ENCODE peak calls at places on chromosomes 13 and 19, in six cellular contexts. X is transverse colon; M is tibial nerve; W is mesendoderm; F is effector memory CD4-positive, alpha-beta T cell; O is dorsolateral prefrontal cortex. U is an unnamed sample. For H3K27me3, the result is how much of the 10 kb centered on the place peaks cover.

GRCh38 chr19:3471954-3472655 is 8.2 kb downstream of the SMIM24 start:
- DNase-seq in M (no peak), W (no peak), O (no peak), F (no peak), X (peak), U (peak)

GRCh38 chr19:20964798-20965197 is 41.7 kb downstream of the ZNF85 start:
- DNase-seq in F (no peak), M (no peak), W (peak), O (no peak), X (no peak), U (no peak)

GRCh38 chr19:48510421-48511268 is 990 bp downstream of the LMTK3 start:
- DNase-seq in O (peak), M (peak), F (peak), X (peak), W (peak), U (peak)

GRCh38 chr19:17510220-17510993 is 1.0 kb upstream of the PGLS start:
- DNase-seq in W (no peak), X (no peak), F (no peak), M (no peak), O (no peak), U (no peak)

GRCh38 chr13:113849981-113850721 is 13.7 kb downstream of the GAS6 start:
- DNase-seq in O (peak), X (no peak), M (no peak), W (no peak), F (no peak), U (peak)

GRCh38 chr19:4319067-4319718 is 14.8 kb downstream of the FSD1 start:
- DNase-seq in W (no peak), O (no peak), X (no peak), M (no peak), F (no peak), U (no peak)

GRCh38 chr19:29278716-29279115 is 65.8 kb upstream of the UQCRFS1 start:
- DNase-seq in F (no peak), X (no peak), M (no peak), W (no peak), O (no peak), U (no peak)

GRCh38 chr13:98925949-98926348 is 51.9 kb downstream of the DOCK9 start:
- DNase-seq in M (no peak), O (no peak), W (peak), X (no peak), F (no peak), U (no peak)

GRCh38 chr13:52463526-52463925 is 8.2 kb downstream of the CKAP2 start:
- DNase-seq in W (no peak), X (no peak), O (no peak), M (no peak), F (no peak), U (no peak)

GRCh38 chr19:53507523-53508442 is 30.2 kb upstream of the ZNF331 start:
- DNase-seq in F (no peak), X (no peak), O (no peak), W (no peak), M (no peak), U (no peak)

GRCh38 chr13:38979891-38980627 is 10.6 kb downstream of the STOML3 start:
- DNase-seq in O (peak), M (peak), X (peak), F (no peak), W (no peak), U (no peak)

GRCh38 chr13:36130542-36131214 is 504 bp downstream of the DCLK1 start:
- DNase-seq in W (peak), O (peak), M (no peak), X (no peak), F (no peak), U (no peak)

GRCh38 chr13:37647038-37647650 is 48.6 kb upstream of the POSTN start:
- DNase-seq in X (no peak), W (peak), M (no peak), O (no peak), F (no peak), U (no peak)

GRCh38 chr19:57667220-57667619 is 1.5 kb upstream of the ZSCAN4 start:
- DNase-seq in M (no peak), F (no peak), W (no peak), X (no peak), O (no peak), U (no peak)

GRCh38 chr19:46442808-46443450 is 14.2 kb upstream of the PNMA8C start:
- DNase-seq in F (no peak), X (no peak), W (no peak), O (peak), M (no peak), U (no peak)

GRCh38 chr13:110581489-110582185 is 20.1 kb upstream of the RAB20 start:
- DNase-seq in X (no peak), O (no peak), M (no peak), W (no peak), F (no peak), U (no peak)

GRCh38 chr13:63435668-63436275 is 2020.1 kb upstream of the PCDH20 start:
- DNase-seq in M (no peak), W (peak), F (no peak), O (no peak), X (no peak), U (no peak)

GRCh38 chr13:24064258-24064860 is 96.2 kb upstream of the SPATA13 start:
- DNase-seq in M (no peak), W (no peak), X (no peak), O (no peak), F (no peak), U (no peak)

GRCh38 chr19:23318143-23318542 is 67.9 kb upstream of the ZNF724 start:
- DNase-seq in F (no peak), M (no peak), W (no peak), O (no peak), X (no peak), U (no peak)

GRCh38 chr13:33746867-33747266 is 71.1 kb upstream of the RFC3 start:
- DNase-seq in X (no peak), O (no peak), M (no peak), F (no peak), W (no peak), U (no peak)

GRCh38 chr13:75764251-75764650 is 128.1 kb downstream of the LMO7 start:
- DNase-seq in W (no peak), F (no peak), O (no peak), M (no peak), X (no peak), U (no peak)

GRCh38 chr13:29510698-29511438 is 84.6 kb downstream of the SLC7A1 start:
- DNase-seq in F (no peak), X (no peak), O (no peak), M (no peak), W (no peak), U (no peak)

GRCh38 chr13:112892759-112893569 is 76.0 kb upstream of the MCF2L start:
- DNase-seq in W (peak), O (no peak), X (peak), F (no peak), M (no peak), U (peak)

GRCh38 chr19:36635342-36635741 is 30.2 kb downstream of the ZNF382 start:
- DNase-seq in X (no peak), O (no peak), M (no peak), F (no peak), W (no peak), U (no peak)

GRCh38 chr13:98206946-98207345 is 29.9 kb upstream of the RNF113B start:
- DNase-seq in M (no peak), O (no peak), F (no peak), W (no peak), X (no peak), U (no peak)

GRCh38 chr19:4197228-4197624 is 14.7 kb downstream of the ANKRD24 start:
- DNase-seq in O (no peak), X (no peak), F (no peak), W (no peak), M (no peak), U (no peak)

GRCh38 chr13:112010714-112011113 is 56.2 kb upstream of the SOX1 start:
- DNase-seq in W (no peak), F (no peak), O (no peak), M (no peak), X (no peak), U (no peak)

GRCh38 chr13:113874177-113874576 is 10.3 kb upstream of the GAS6 start:
- DNase-seq in M (no peak), W (no peak), O (no peak), F (no peak), X (no peak), U (no peak)

GRCh38 chr13:102606537-102607309 is 9.9 kb downstream of the TPP2 start:
- DNase-seq in W (no peak), O (no peak), X (no peak), M (no peak), F (no peak), U (no peak)

GRCh38 chr13:26721251-26721939 is 39.2 kb downstream of the GPR12 start:
- DNase-seq in X (peak), M (no peak), W (no peak), F (no peak), O (peak), U (peak)

GRCh38 chr19:41376998-41377365 is 649 bp downstream of the TMEM91 start:
- DNase-seq in F (no peak), W (no peak), O (no peak), M (no peak), X (no peak), U (no peak)

GRCh38 chr19:3784607-3785463 is 1.3 kb downstream of the MATK start:
- DNase-seq in W (peak), O (no peak), X (no peak), F (no peak), M (no peak), U (no peak)

GRCh38 chr19:55070755-55071502 is 4.7 kb upstream of the EPS8L1 start:
- DNase-seq in M (no peak), O (no peak), W (no peak), F (no peak), X (peak), U (peak)

GRCh38 chr19:34961775-34962174 is 2.3 kb downstream of the ZNF792 start:
- DNase-seq in O (no peak), M (no peak), X (no peak), F (no peak), W (no peak), U (no peak)

GRCh38 chr19:46528601-46529447 is 33.2 kb upstream of the PNMA8B start:
- DNase-seq in W (no peak), F (no peak), M (no peak), O (no peak), X (no peak), U (no peak)

GRCh38 chr19:1417145-1417544 is 9.8 kb downstream of the DAZAP1 start:
- DNase-seq in O (peak), X (no peak), F (no peak), W (no peak), M (no peak), U (no peak)
- H3K27ac ChIP-seq in O (peak), X (peak), F (no peak), W (no peak), M (peak), U (no peak)

DNA sequence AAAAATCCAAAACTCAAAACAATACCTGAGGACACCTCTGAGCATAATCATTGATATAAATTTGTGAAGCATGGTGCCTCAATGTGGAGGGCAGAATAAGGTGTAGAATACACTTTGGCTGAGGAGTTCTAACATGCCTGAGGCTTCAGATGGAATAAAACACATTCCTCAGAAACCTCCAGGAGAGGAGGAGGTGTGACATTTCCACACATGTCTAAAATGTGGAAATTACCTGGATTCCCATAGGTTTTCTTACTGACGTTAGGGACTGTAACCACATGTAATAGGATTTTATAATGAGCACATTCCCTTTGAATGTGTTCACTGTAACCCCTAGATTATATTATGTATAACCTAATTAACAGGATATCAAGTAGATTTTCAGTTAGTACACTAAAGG is 226.1 kb downstream of the TDRD3 start:
- DNase-seq in X (no peak), M (no peak), O (no peak), F (no peak), W (no peak), U (no peak)
- H3K27me3 ChIP-seq in X (under half), M (under half), O (under half), F (under half), W (under half), U (under half)

DNA sequence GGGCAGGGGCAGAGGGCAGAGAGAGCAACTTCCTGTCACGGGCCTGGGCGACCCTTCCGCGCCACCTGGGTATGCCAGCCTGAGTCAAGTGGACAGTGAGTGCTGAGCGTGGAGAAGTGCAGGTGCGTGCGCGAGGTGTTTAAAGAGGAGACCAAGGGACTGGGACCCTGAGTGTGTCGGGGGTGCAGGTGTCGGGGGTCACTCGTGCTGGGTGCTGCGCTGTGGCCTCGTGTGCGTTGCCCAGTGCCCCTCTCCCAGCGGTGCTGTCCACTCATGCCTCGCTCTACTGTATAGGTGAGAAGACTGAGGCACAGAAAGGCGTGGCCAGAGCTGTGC is 18.9 kb upstream of the KCTD15 start:
- DNase-seq in O (no peak), F (no peak), M (no peak), W (no peak), X (no peak), U (no peak)
- H3K27ac ChIP-seq in O (no peak), F (no peak), M (no peak), W (no peak), X (no peak), U (no peak)

GRCh38 chr19:14150770-14151661 is 14.6 kb upstream of the ASF1B start:
- DNase-seq in M (no peak), F (no peak), W (no peak), X (no peak), O (no peak), U (no peak)
- H3K27me3 ChIP-seq in M (under half), F (under half), W (under half), X (under half), O (under half), U (under half)

GRCh38 chr13:101511161-101511560 is 58.7 kb downstream of the ITGBL1 start:
- DNase-seq in X (no peak), O (no peak), F (no peak), M (no peak), W (no peak), U (no peak)

GRCh38 chr13:101514695-101515275 is 62.3 kb downstream of the ITGBL1 start:
- DNase-seq in F (no peak), W (peak), M (no peak), X (no peak), O (peak), U (no peak)

GRCh38 chr13:101514100-101514499 is 61.6 kb downstream of the ITGBL1 start:
- DNase-seq in O (no peak), M (no peak), W (no peak), F (no peak), X (no peak), U (no peak)

GRCh38 chr13:101511766-101512165 is 59.3 kb downstream of the ITGBL1 start:
- DNase-seq in X (no peak), F (no peak), M (no peak), W (no peak), O (no peak), U (no peak)

DNA sequence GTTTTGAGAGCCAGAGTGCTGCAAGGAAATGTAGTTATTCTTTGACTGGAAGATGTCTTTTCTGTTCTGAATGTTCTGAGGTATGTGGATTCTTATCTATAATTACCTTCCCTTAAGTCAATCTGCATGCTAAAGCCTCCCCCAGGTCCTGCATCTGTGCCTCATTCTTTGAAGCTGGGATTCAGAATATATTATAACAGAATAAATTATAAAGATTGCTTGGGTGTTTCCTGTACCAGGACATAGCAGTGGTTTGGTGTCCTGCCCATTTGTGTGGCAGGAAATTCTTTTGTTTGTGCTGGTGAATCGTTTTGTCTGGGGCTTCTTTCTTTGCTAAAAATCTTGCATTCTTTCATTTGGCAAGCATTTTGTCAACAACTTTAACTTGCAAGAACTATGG is 60.2 kb downstream of the ITGBL1 start:
- DNase-seq in F (no peak), W (no peak), M (no peak), O (no peak), X (no peak), U (no peak)
- H3K27ac ChIP-seq in F (no peak), W (no peak), M (no peak), O (no peak), X (no peak), U (no peak)

DNA sequence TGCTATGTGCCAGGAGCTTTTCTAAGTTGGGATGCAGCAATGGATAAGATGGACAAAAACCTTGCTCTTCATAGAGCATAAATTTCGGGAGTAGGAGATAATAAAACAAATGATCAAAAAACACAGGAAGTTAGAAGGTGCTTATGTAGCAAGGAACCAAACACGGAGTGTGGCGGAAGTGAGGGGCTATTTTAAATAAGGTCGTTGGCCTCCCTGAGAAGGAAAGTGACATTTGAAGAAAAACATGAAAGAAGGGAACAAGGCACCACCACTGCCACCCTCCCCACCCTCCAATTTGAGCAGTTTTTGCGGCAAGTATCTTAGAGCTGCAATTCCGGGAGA is 3.2 kb upstream of the GSX1 start:
- DNase-seq in X (no peak), F (no peak), M (no peak), W (no peak), O (no peak), U (peak)
- H3K27me3 ChIP-seq in X (half or more), F (half or more), M (under half), W (half or more), O (half or more), U (under half)

U was measured in Peyer's patch.